ENCODE peak calls at places on chromosome 2, in eight cellular contexts. I, F, S, Q, L, R, A and Y are unnamed samples.

GRCh38 chr2:205865794-205866490 is 183.6 kb downstream of the NRP2 start:
- DNase-seq in L (no peak), R (no peak), I (peak), A (no peak), S (no peak), Q (no peak), F (no peak), Y (no peak)

GRCh38 chr2:195368530-195369216 is 288.4 kb upstream of the SLC39A10 start:
- DNase-seq in L (no peak), I (no peak), A (no peak), F (no peak), S (no peak), R (no peak), Q (no peak), Y (no peak)

GRCh38 chr2:64697286-64698023 is 43.7 kb upstream of the SERTAD2 start:
- DNase-seq in F (no peak), R (no peak), I (no peak), A (no peak), S (no peak), L (no peak), Q (no peak), Y (no peak)

GRCh38 chr2:45494275-45494977 is 116.6 kb downstream of the SRBD1 start:
- DNase-seq in L (peak), F (no peak), Q (no peak), R (peak), A (peak), S (no peak), I (peak), Y (no peak)

GRCh38 chr2:121567957-121568409 is 37.3 kb downstream of the RNU4ATAC start:
- DNase-seq in S (no peak), Q (no peak), A (no peak), F (no peak), L (no peak), R (no peak), I (no peak), Y (no peak)

GRCh38 chr2:10032746-10033105 is 10.6 kb upstream of the KLF11 start:
- DNase-seq in A (no peak), Q (no peak), R (no peak), I (no peak), L (no peak), S (no peak), F (no peak), Y (no peak)

GRCh38 chr2:108535380-108535677 is 1.1 kb downstream of the LIMS1 start:
- DNase-seq in F (no peak), S (no peak), I (no peak), R (no peak), L (no peak), Q (no peak), A (no peak), Y (no peak)

GRCh38 chr2:155372969-155373368 is 674.5 kb downstream of the KCNJ3 start:
- DNase-seq in I (peak), Q (no peak), A (no peak), S (no peak), F (no peak), R (no peak), L (no peak), Y (no peak)

GRCh38 chr2:221997100-221997499 is 301.7 kb downstream of the PAX3 start:
- DNase-seq in L (peak), S (no peak), Q (no peak), F (no peak), A (peak), R (no peak), I (peak), Y (no peak)

GRCh38 chr2:218995972-218996644 is 2.9 kb upstream of the CRYBA2 start:
- DNase-seq in S (peak), Q (peak), A (peak), F (peak), L (no peak), I (peak), R (peak), Y (peak)

GRCh38 chr2:167749016-167749415 is 498.4 kb downstream of the STK39 start:
- DNase-seq in Q (no peak), L (no peak), I (peak), F (no peak), A (peak), S (peak), R (no peak), Y (no peak)

GRCh38 chr2:120348134-120349103 is 2.5 kb downstream of the INHBB start:
- DNase-seq in S (no peak), F (no peak), I (peak), L (no peak), A (no peak), Q (no peak), R (peak), Y (no peak)

GRCh38 chr2:127027715-127028114 is 79.2 kb downstream of the BIN1 start:
- DNase-seq in I (no peak), Q (no peak), R (no peak), L (no peak), S (no peak), F (no peak), A (no peak), Y (no peak)

GRCh38 chr2:146415291-146415690 is 1429.5 kb upstream of the ACVR2A start:
- DNase-seq in Q (no peak), F (no peak), A (no peak), R (no peak), S (no peak), L (no peak), I (no peak), Y (no peak)

GRCh38 chr2:41826921-41827320 is 220.9 kb upstream of the PKDCC start:
- DNase-seq in L (no peak), F (no peak), I (no peak), S (no peak), R (no peak), A (no peak), Q (no peak), Y (no peak)

GRCh38 chr2:219453691-219454131 is 19.1 kb downstream of the SPEG start:
- DNase-seq in S (no peak), I (no peak), L (peak), Q (no peak), A (peak), F (peak), R (no peak), Y (no peak)

GRCh38 chr2:12738112-12738485 is 21.4 kb downstream of the TRIB2 start:
- DNase-seq in I (no peak), A (no peak), F (no peak), R (no peak), L (no peak), Q (no peak), S (no peak), Y (no peak)

GRCh38 chr2:219023045-219023605 is 18.2 kb downstream of the CFAP65 start:
- DNase-seq in Q (no peak), I (no peak), L (no peak), F (no peak), R (no peak), S (no peak), A (no peak), Y (no peak)

GRCh38 chr2:206820755-206821154 is 55.3 kb downstream of the FASTKD2 start:
- DNase-seq in S (no peak), I (no peak), Q (no peak), A (no peak), L (no peak), R (no peak), F (no peak), Y (no peak)

GRCh38 chr2:21367421-21367820 is 243.7 kb downstream of the TDRD15 start:
- DNase-seq in L (no peak), A (no peak), Q (no peak), S (no peak), F (no peak), R (no peak), I (peak), Y (no peak)

GRCh38 chr2:105812180-105813044 is 67.7 kb downstream of the NCK2 start:
- DNase-seq in S (no peak), L (peak), I (peak), A (no peak), F (no peak), R (peak), Q (no peak), Y (no peak)

GRCh38 chr2:232634319-232635150 is 1.1 kb downstream of the EFHD1 start:
- DNase-seq in I (no peak), Q (no peak), F (no peak), A (no peak), R (no peak), L (no peak), S (no peak), Y (no peak)
- TF ChIP-seq CTCF in I (no peak), Q (no peak), F (no peak), A (no peak), R (no peak), L (no peak), S (no peak), Y (no peak)

DNA sequence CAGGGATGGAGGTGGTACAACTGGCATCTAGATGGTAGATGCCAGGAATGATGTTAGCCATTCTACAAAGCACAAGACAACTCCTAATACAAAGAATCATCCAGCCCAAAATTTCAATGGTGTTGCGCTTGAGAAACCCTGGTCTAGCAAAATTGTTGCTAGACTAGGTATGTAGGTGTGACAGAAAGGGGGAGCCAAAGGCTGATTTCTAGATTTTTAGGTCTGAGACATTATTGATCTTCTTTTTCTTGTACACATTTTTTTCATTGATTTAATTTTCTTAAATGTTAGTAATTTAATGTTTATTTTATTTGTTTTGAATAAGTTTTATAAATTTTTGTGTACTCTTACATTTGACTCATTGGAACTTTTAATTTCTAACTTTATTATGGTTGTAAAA is 216.4 kb downstream of the FSIP2 start:
- DNase-seq in I (no peak), Q (no peak), R (no peak), S (no peak), L (no peak), A (no peak), F (no peak), Y (no peak)
- TF ChIP-seq CTCF in I (no peak), Q (no peak), R (no peak), S (no peak), L (peak), A (no peak), F (no peak), Y (no peak)

GRCh38 chr2:143034292-143035074 is 94.7 kb upstream of the ARHGAP15 start:
- DNase-seq in F (no peak), A (peak), L (peak), S (no peak), R (peak), Q (no peak), I (peak), Y (no peak)
- TF ChIP-seq CTCF in F (peak), A (peak), L (peak), S (peak), R (peak), Q (peak), I (peak), Y (peak)

GRCh38 chr2:170745263-170745662 is 24.9 kb upstream of the ERICH2 start:
- DNase-seq in Q (no peak), S (no peak), L (no peak), R (no peak), I (no peak), F (no peak), A (no peak), Y (no peak)

GRCh38 chr2:170744248-170745002 is 25.8 kb upstream of the ERICH2 start:
- DNase-seq in A (peak), S (no peak), F (no peak), R (peak), L (no peak), Q (no peak), I (peak), Y (no peak)

GRCh38 chr2:170743530-170744239 is 26.5 kb upstream of the ERICH2 start:
- DNase-seq in S (no peak), I (no peak), Q (no peak), A (no peak), R (no peak), F (no peak), L (no peak), Y (no peak)

GRCh38 chr2:170742896-170743529 is 27.2 kb upstream of the ERICH2 start:
- DNase-seq in R (no peak), I (no peak), L (no peak), A (no peak), F (no peak), S (no peak), Q (no peak), Y (no peak)

DNA sequence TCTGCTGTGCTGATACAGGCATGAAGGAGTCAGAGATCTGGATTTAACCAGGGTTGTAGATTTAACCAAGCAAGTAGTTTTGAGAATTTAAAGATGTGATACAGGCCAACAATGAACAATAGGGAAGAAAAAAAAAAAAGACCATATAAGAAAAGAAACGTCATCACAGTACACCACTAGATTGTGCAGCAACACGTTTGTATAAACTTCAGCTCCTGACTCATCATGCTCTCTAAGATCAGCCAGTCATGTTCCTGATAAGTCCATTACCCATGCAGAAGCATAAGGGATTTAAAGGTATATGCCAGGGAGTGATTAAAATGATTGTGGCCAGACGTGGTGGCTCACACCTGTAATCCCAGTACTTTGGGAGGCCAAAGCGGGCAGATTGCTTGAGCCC is 22.3 kb upstream of the ERICH2 start:
- DNase-seq in I (peak), Q (no peak), F (no peak), L (peak), A (peak), S (no peak), R (no peak), Y (no peak)
- TF ChIP-seq CTCF in I (no peak), Q (no peak), F (no peak), L (no peak), A (no peak), S (no peak), R (no peak), Y (no peak)